ENCODE peak calls at places on chromosomes 5 and 9, in seven cellular contexts. W, J, C, T, U, G and O are unnamed samples.

GRCh38 chr5:40984884-40985283 is 75.6 kb downstream of the C7 start:
- DNase-seq in J (no peak), U (no peak), T (no peak), C (no peak), W (no peak), G (no peak), O (no peak)

GRCh38 chr9:134947265-134947955 is 29.7 kb upstream of the FCN1 start:
- DNase-seq in U (no peak), C (no peak), J (no peak), G (no peak), W (no peak), T (peak), O (no peak)

GRCh38 chr9:112203536-112203935 is 28.4 kb upstream of the SUSD1 start:
- DNase-seq in C (no peak), J (no peak), U (no peak), T (no peak), W (no peak), G (no peak), O (no peak)

GRCh38 chr5:158639876-158640570 is 459.7 kb downstream of the EBF1 start:
- DNase-seq in T (no peak), G (no peak), U (no peak), W (no peak), J (no peak), C (no peak), O (no peak)

GRCh38 chr5:154196955-154197652 is 6.6 kb downstream of the GALNT10 start:
- DNase-seq in W (no peak), J (no peak), T (no peak), C (peak), G (no peak), U (no peak), O (no peak)

GRCh38 chr5:107361945-107362344 is 308.8 kb downstream of the EFNA5 start:
- DNase-seq in J (no peak), C (no peak), W (no peak), G (no peak), U (no peak), T (no peak), O (no peak)

GRCh38 chr5:36459191-36460135 is 146.9 kb upstream of the SLC1A3 start:
- DNase-seq in G (no peak), T (no peak), J (no peak), U (no peak), C (no peak), W (peak), O (no peak)

GRCh38 chr5:155633338-155633957 is 619.9 kb downstream of the KIF4B start:
- DNase-seq in J (no peak), G (no peak), C (no peak), T (no peak), U (no peak), W (no peak), O (no peak)

GRCh38 chr9:98410185-98410697 is 154.8 kb upstream of the TBC1D2 start:
- DNase-seq in U (no peak), J (no peak), T (no peak), W (no peak), G (no peak), C (peak), O (no peak)

DNA sequence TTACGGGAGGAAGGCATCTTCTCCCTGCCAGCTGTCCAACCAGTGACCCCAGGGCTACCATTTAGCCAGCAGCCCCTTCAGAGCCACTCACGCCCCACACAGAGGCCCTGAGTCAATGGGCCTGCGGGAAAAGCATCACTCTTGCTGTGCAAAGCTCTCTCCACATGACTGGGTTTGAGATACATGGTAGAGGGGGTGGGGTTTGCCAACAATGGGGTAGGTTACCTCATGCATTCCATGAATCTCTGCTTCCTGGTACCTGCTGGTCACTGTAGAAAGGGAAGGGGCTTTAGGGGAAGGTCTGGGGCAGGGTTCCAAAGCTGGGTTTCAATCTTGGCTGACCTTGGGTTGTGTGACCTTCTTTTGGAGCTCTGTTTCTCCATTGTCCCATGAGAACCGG is 22.9 kb upstream of the TTLL11 start:
- DNase-seq in C (no peak), U (no peak), W (no peak), G (no peak), T (no peak), J (no peak), O (no peak)
- TF ChIP-seq EP300 in C (no peak), U (no peak), W (no peak), G (no peak), T (no peak), J (no peak), O (no peak)

GRCh38 chr9:34663296-34663590 is 786 bp upstream of the CCL27 start:
- DNase-seq in T (no peak), G (no peak), W (no peak), U (no peak), C (no peak), J (no peak), O (no peak)

GRCh38 chr9:34665109-34665380 is 2.6 kb upstream of the CCL27 start:
- DNase-seq in C (no peak), G (no peak), U (no peak), J (no peak), T (no peak), W (no peak), O (no peak)

GRCh38 chr9:34662544-34663295 is at the start of gene CCL27:
- DNase-seq in T (no peak), J (no peak), U (no peak), G (no peak), W (no peak), C (no peak), O (no peak)

GRCh38 chr9:34664281-34665108 is 2.0 kb upstream of the CCL27 start:
- DNase-seq in J (peak), G (peak), T (peak), C (peak), W (no peak), U (peak), O (peak)

GRCh38 chr9:34665381-34666250 is 3.2 kb upstream of the CCL27 start:
- DNase-seq in G (peak), C (peak), W (no peak), U (peak), T (peak), J (peak), O (peak)
- TF ChIP-seq EP300 in G (no peak), C (no peak), W (no peak), U (no peak), T (peak), J (no peak), O (no peak)

DNA sequence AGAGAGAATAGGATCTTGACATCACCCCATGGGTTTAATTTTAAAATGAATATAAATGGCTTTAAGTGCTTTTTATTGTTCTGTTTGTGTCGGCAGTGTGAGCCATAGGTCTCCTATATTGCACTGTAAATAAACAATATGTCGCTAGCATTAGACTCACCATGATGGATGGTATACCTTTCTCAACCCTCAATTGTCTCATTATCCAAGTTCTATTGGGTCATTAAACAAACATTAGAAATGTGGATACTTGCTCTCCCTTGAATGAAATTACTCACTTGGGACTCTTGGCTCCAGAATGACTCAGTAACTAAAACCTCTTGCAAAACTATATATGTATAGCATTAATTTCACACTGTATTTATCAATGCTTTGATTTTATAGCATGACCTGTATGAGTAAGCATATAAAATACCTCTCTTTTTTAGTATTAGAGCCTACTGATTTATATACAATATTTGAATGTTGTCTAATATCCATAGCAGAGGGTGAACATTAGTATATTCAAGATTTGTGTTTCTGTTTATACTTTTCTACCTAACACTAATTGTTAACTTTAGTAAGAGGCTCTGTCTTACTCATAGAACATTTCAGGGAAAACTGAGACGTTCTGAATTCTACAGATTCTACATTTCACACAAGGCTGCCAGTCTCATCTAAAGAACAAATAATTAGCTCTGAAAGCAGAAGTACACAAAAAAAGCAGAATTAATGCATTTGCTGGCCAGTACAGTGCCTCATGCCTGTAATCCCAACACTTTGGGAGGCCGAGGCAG is 303.8 kb upstream of the PRR16 start:
- DNase-seq in T (no peak), C (no peak), G (no peak), J (no peak), U (no peak), W (no peak), O (no peak)
- TF ChIP-seq EP300 in T (no peak), C (no peak), G (no peak), J (no peak), U (no peak), W (no peak), O (no peak)

DNA sequence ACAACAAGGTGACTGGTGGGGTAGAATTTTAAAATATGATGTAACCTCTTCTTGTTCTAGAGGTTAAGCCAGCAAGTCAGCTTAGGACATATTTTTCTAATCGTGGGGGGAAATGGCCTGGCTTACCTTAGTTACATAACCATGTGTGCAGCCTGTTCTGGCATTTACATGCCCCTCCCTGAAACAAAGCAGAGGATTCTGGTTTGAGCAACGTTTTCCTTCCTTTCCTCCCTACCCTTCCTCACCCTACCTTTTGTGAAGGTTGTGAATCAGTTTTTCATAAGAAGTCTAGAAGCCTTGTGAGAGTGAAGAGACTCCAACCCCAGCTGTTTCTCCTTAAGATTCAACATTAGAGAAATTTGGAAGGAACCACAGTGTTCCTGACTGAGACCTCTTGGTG is 365.1 kb downstream of the SPATA31D1 start:
- DNase-seq in G (no peak), U (no peak), C (no peak), T (no peak), J (no peak), W (no peak), O (no peak)
- TF ChIP-seq EP300 in G (no peak), U (no peak), C (no peak), T (no peak), J (no peak), W (no peak), O (no peak)

DNA sequence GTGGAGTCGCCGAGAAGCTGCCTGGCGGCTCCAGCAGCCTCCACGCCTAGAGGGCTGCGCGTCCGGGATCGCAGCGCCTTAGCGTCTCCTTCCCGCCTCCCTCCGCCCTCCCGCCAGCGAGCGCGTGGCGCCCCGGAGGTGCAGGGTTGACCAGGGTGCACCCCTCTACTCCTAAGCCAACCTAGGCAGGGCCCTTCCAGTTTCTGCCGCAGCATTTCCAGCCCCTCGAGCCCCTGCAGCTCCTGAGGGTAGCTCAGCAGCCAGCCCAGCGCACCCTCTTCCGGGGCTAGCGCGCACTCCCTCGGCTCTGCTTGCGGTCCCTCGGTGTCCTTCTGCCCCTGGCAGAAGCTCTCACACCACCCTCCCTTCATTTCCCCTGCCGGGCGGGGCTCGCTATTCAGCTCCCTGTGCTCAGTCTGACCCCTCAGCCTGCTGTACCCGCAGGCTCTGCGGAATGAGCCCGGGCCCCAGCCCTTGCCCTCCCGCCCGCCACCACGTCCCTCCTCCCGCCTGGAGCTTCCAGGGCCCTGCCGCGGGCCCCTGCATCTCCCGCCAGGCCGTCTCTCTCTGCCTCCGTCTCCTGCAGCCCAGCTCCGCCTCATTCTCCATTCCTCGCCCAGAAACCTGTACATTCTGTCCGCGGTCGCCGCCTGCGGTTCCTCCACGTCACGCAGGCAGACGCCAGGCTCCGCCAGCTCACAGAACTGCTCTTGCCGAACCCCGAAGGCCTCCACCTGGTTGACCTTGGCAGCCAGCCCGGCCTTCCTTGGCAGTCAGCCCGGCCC is 61.8 kb downstream of the SPATA31C2 start:
- DNase-seq in U (peak), G (peak), C (peak), T (peak), J (peak), W (no peak), O (no peak)
- TF ChIP-seq EP300 in U (no peak), G (no peak), C (no peak), T (no peak), J (no peak), W (no peak), O (peak)

GRCh38 chr5:148970228-148970627 is 92.6 kb downstream of the SH3TC2 start:
- DNase-seq in U (no peak), J (peak), T (no peak), G (peak), W (no peak), C (no peak), O (no peak)
- TF ChIP-seq EP300 in U (no peak), J (no peak), T (no peak), G (no peak), W (no peak), C (no peak), O (no peak)

GRCh38 chr5:126383755-126384154 is 39.5 kb upstream of the GRAMD2B start:
- DNase-seq in T (no peak), U (no peak), J (no peak), C (no peak), G (no peak), W (no peak), O (no peak)

GRCh38 chr5:126385509-126385908 is 37.7 kb upstream of the GRAMD2B start:
- DNase-seq in G (no peak), J (no peak), W (no peak), T (no peak), C (no peak), U (no peak), O (no peak)

GRCh38 chr5:126384985-126385384 is 38.2 kb upstream of the GRAMD2B start:
- DNase-seq in J (no peak), W (no peak), T (no peak), G (no peak), U (no peak), C (no peak), O (no peak)

GRCh38 chr5:126386146-126386545 is 37.1 kb upstream of the GRAMD2B start:
- DNase-seq in J (no peak), T (no peak), U (no peak), C (no peak), G (no peak), W (no peak), O (no peak)

DNA sequence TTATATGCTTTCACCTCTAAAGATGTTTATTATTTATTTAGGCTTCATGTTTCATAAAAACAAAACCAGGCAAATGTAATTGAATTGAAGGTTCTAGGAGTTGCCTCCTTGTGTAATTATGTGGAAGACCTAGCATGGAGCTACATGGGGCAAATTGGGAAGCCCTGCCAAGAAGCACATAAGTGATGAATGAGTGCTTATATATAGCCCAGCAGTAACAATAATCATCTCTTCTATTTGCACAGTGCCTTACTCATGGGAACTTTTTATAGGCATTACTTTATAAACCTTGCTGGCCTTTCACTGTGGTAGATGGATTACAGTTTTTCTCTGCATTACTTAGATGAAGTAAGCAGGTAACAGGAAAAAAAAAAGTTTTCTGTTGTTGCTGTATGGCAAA is 40.0 kb upstream of the GRAMD2B start:
- DNase-seq in W (no peak), T (no peak), G (peak), J (no peak), C (no peak), U (no peak), O (no peak)
- TF ChIP-seq EP300 in W (no peak), T (no peak), G (no peak), J (no peak), C (no peak), U (no peak), O (no peak)